ENCODE peak calls at places on chromosome 13, in seven cellular contexts. R, B, Y, N, W, P and X are unnamed samples.
A peak's percentile ranks its signal among the peaks of the same experiment; 100 is the strongest.

GRCh38 chr13:44045179-44045562 is 165.5 kb downstream of the LACC1 start:
- DNase-seq in R (no peak), B (no peak), Y (no peak), N (no peak), W (no peak), P (no peak), X (no peak)

GRCh38 chr13:32941368-32941767 is 74.9 kb upstream of the KL start:
- DNase-seq in R (peak; percentile 8), B (no peak), Y (no peak), N (no peak), W (no peak), P (no peak), X (no peak)

GRCh38 chr13:112782433-112783010 is 92.7 kb downstream of the ATP11A start:
- DNase-seq in R (no peak), B (no peak), Y (no peak), N (peak; percentile 8), W (no peak), P (no peak), X (no peak)

GRCh38 chr13:76440568-76440967 is 445.6 kb downstream of the KCTD12 start:
- DNase-seq in R (no peak), B (no peak), Y (no peak), N (no peak), W (peak; percentile 17), P (no peak), X (no peak)

GRCh38 chr13:48542581-48543341 is 9.9 kb upstream of the RCBTB2 start:
- DNase-seq in R (peak; percentile 63), B (peak; percentile 20), Y (no peak), N (peak; percentile 7), W (peak; percentile 40), P (peak; percentile 57), X (peak; percentile 19)

GRCh38 chr13:52158629-52159158 is 703 bp downstream of the NEK3 start:
- DNase-seq in R (peak; percentile 58), B (peak; percentile 49), Y (no peak), N (peak; percentile 42), W (no peak), P (peak; percentile 50), X (peak; percentile 59)

GRCh38 chr13:36531746-36532486 is 99.6 kb downstream of the CCNA1 start:
- DNase-seq in R (peak; percentile 41), B (peak; percentile 49), Y (no peak), N (peak; percentile 57), W (no peak), P (no peak), X (peak; percentile 0)

GRCh38 chr13:41075034-41075433 is 13.7 kb downstream of the WBP4 start:
- DNase-seq in R (peak; percentile 63), B (peak; percentile 56), Y (no peak), N (no peak), W (peak; percentile 66), P (no peak), X (peak; percentile 66)

GRCh38 chr13:51733656-51734334 is 70.2 kb downstream of the DHRS12 start:
- DNase-seq in R (peak; percentile 12), B (no peak), Y (no peak), N (no peak), W (no peak), P (no peak), X (peak; percentile 29)

GRCh38 chr13:45362939-45363338 is 22.0 kb upstream of the TPT1 start:
- DNase-seq in R (no peak), B (no peak), Y (no peak), N (no peak), W (peak; percentile 10), P (no peak), X (no peak)

GRCh38 chr13:106151056-106151699 is 384.3 kb downstream of the EFNB2 start:
- DNase-seq in R (peak; percentile 90), B (peak; percentile 97), Y (no peak), N (peak; percentile 100), W (no peak), P (peak; percentile 61), X (peak; percentile 89)

GRCh38 chr13:71949441-71949840 is 82.4 kb upstream of the DACH1 start:
- DNase-seq in R (no peak), B (no peak), Y (no peak), N (no peak), W (no peak), P (no peak), X (no peak)

GRCh38 chr13:38687246-38688229 is 661 bp downstream of the FREM2 start:
- DNase-seq in R (no peak), B (peak; percentile 5), Y (no peak), N (peak; percentile 0), W (no peak), P (no peak), X (no peak)

GRCh38 chr13:46278474-46278873 is 66.7 kb downstream of the LRRC63 start:
- DNase-seq in R (no peak), B (no peak), Y (no peak), N (no peak), W (peak; percentile 6), P (no peak), X (no peak)

GRCh38 chr13:47858678-47859050 is 142.4 kb downstream of the SUCLA2 start:
- DNase-seq in R (peak; percentile 67), B (peak; percentile 88), Y (no peak), N (peak; percentile 69), W (no peak), P (no peak), X (peak; percentile 94)

GRCh38 chr13:73598021-73598712 is 536.0 kb downstream of the KLF12 start:
- DNase-seq in R (peak; percentile 7), B (peak; percentile 41), Y (no peak), N (peak; percentile 66), W (no peak), P (no peak), X (no peak)

GRCh38 chr13:29196409-29197074 is 376.4 kb downstream of the MTUS2 start:
- DNase-seq in R (no peak), B (no peak), Y (no peak), N (no peak), W (peak; percentile 4), P (no peak), X (no peak)

GRCh38 chr13:110136660-110137585 is 170.0 kb downstream of the COL4A1 start:
- DNase-seq in R (no peak), B (no peak), Y (no peak), N (no peak), W (no peak), P (no peak), X (no peak)
- H3K4me3 ChIP-seq in R (no peak overlapping the region), B (no peak overlapping the region), Y (no peak overlapping the region), N (no peak overlapping the region), W (no peak overlapping the region), P (no peak overlapping the region), X (no peak overlapping the region)

DNA sequence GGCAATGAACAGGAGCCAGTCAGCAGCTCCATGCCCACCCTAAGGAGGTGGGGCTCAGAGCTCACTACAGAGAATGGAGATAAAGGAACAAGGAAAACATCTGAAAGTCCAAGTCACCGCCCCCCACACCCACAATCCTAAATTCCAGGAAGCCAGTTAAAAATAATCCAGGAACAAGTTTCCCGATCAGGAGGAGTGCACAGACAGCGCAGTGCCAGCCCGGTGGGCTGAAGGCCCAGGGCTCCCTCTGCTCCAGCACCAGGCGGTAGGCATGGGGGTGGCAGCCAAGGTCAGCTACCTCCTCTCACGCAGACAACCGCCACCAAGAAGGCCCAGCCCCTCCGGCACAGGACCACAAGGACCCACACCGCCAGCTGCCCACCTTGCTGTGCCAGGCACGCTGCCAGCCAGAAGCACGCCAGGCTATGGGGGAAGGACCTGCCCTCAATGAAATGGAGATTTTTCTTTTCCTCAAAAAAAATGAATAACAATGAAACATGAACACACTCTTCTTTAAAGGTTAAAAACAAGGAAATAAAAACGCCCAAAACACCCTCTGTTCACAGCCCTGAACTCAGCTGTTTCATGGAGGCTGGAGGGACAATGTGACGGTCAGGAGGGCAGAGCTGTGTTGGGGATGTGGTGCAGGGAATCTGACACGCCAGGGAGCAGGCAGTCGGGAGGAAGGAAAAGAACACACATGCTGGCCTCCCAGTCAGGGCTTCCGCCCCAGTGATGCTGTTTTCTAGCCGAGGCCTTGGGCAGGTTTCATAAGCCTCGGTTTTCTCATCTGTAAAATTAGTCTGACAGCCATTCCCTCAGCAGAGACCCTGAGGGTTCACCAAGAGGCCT is 11.0 kb downstream of the STK24 start:
- DNase-seq in R (peak; percentile 37), B (no peak), Y (no peak), N (peak; percentile 29), W (peak; percentile 19), P (no peak), X (peak; percentile 38)
- H3K4me3 ChIP-seq in R (no peak overlapping the region), B (no peak overlapping the region), Y (no peak overlapping the region), N (no peak overlapping the region), W (peak overlapping the region; percentile 55), P (peak overlapping the region; percentile 15), X (no peak overlapping the region)

GRCh38 chr13:100673376-100673830 is 1.2 kb downstream of the TMTC4 start:
- DNase-seq in R (no peak), B (no peak), Y (no peak), N (no peak), W (no peak), P (no peak), X (no peak)
- H3K4me3 ChIP-seq in R (peak overlapping the region; percentile 83), B (peak overlapping the region; percentile 47), Y (peak overlapping the region; percentile 4), N (peak overlapping the region; percentile 72), W (peak overlapping the region; percentile 67), P (peak overlapping the region; percentile 70), X (peak overlapping the region; percentile 85)

GRCh38 chr13:110109140-110109783 is 197.7 kb downstream of the COL4A1 start:
- DNase-seq in R (no peak), B (peak; percentile 35), Y (no peak), N (no peak), W (no peak), P (no peak), X (no peak)
- H3K4me3 ChIP-seq in R (no peak overlapping the region), B (no peak overlapping the region), Y (no peak overlapping the region), N (peak overlapping the region; percentile 12), W (no peak overlapping the region), P (no peak overlapping the region), X (no peak overlapping the region)

DNA sequence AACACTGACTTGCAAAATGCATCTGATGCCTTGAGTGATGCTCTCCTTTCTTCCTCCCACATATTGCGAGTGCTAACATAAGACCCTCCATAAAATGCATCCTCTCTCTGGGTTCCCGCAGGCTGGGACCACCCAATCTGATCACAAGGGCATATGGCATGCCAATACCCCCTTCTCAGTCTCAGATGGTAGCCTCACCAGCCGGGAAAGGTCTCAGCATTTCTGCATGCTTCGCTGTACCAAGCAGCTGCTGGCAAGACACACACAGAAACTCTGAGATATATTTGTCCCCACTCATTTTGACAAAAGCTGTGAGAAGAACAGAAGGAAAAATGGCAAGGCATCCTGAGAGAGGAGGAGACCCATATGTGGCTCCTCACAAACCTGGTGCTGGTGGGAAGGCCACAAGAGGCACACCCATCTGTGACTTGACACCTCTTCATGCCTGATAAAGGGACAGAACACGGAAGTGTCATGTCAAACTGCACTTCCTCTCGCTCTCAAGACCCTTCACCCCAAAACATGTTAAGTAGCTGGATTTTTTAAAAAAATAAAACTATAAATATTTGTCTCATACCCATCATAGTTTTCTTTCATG is 36.6 kb upstream of the DOCK9 start:
- DNase-seq in R (no peak), B (no peak), Y (no peak), N (no peak), W (no peak), P (no peak), X (no peak)
- H3K4me3 ChIP-seq in R (no peak overlapping the region), B (no peak overlapping the region), Y (no peak overlapping the region), N (no peak overlapping the region), W (no peak overlapping the region), P (no peak overlapping the region), X (no peak overlapping the region)

GRCh38 chr13:30334663-30335386 is 27.5 kb upstream of the KATNAL1 start:
- DNase-seq in R (no peak), B (peak; percentile 37), Y (no peak), N (no peak), W (peak; percentile 60), P (no peak), X (peak; percentile 33)
- H3K4me3 ChIP-seq in R (no peak overlapping the region), B (no peak overlapping the region), Y (no peak overlapping the region), N (no peak overlapping the region), W (peak overlapping the region; percentile 58), P (no peak overlapping the region), X (no peak overlapping the region)

GRCh38 chr13:93017493-93018112 is 209.0 kb upstream of the GPC6 start:
- DNase-seq in R (no peak), B (no peak), Y (no peak), N (no peak), W (no peak), P (no peak), X (no peak)
- H3K4me3 ChIP-seq in R (no peak overlapping the region), B (no peak overlapping the region), Y (no peak overlapping the region), N (no peak overlapping the region), W (no peak overlapping the region), P (no peak overlapping the region), X (no peak overlapping the region)